ENCODE peak calls at places on chromosomes 12 and 14, in six cellular contexts. Z is occipital lobe, Y is HTR-8/SVneo, I is LoVo, B is fibroblast of mammary gland, C is foreskin fibroblast. X is an unnamed sample.

GRCh38 chr14:99231850-99232401 is 40.1 kb downstream of the BCL11B start:
- DNase-seq in Z (no peak), Y (peak; percentile 23), I (no peak), B (no peak), C (no peak), X (no peak)

GRCh38 chr14:58697266-58697926 is 59.6 kb downstream of the DACT1 start:
- DNase-seq in Z (no peak), Y (no peak), I (no peak), B (no peak), C (no peak), X (no peak)

GRCh38 chr12:45469902-45470301 is 254.0 kb downstream of the ANO6 start:
- DNase-seq in Z (no peak), Y (no peak), I (no peak), B (no peak), C (no peak), X (no peak)

GRCh38 chr12:90858261-90858660 is 96.7 kb downstream of the CCER1 start:
- DNase-seq in Z (no peak), Y (no peak), I (peak; percentile 26), B (no peak), C (no peak), X (no peak)

GRCh38 chr12:49809369-49810158 is 18.6 kb downstream of the NCKAP5L start:
- DNase-seq in Z (no peak), Y (no peak), I (no peak), B (no peak), C (no peak), X (peak; percentile 86)

GRCh38 chr12:1812650-1813302 is 7.6 kb upstream of the LRTM2 start:
- DNase-seq in Z (no peak), Y (peak; percentile 73), I (no peak), B (peak; percentile 39), C (no peak), X (no peak)

GRCh38 chr12:93699271-93700141 is 22.3 kb downstream of the CRADD start:
- DNase-seq in Z (no peak), Y (no peak), I (no peak), B (peak; percentile 65), C (peak; percentile 24), X (no peak)

GRCh38 chr12:65822732-65823480 is 1.4 kb upstream of the HMGA2 start:
- DNase-seq in Z (no peak), Y (peak; percentile 8), I (peak; percentile 76), B (peak; percentile 75), C (peak; percentile 75), X (no peak)

GRCh38 chr14:31834616-31835015 is 242.5 kb upstream of the ARHGAP5 start:
- DNase-seq in Z (no peak), Y (no peak), I (no peak), B (peak; percentile 57), C (no peak), X (no peak)

GRCh38 chr12:68290126-68290525 is 36.7 kb upstream of the IL22 start:
- DNase-seq in Z (no peak), Y (no peak), I (no peak), B (no peak), C (no peak), X (no peak)

GRCh38 chr12:114698566-114699163 is 14.7 kb upstream of the TBX3 start:
- DNase-seq in Z (no peak), Y (no peak), I (no peak), B (no peak), C (no peak), X (no peak)

GRCh38 chr12:131675126-131676080 is 35.5 kb upstream of the SFSWAP start:
- DNase-seq in Z (no peak), Y (no peak), I (no peak), B (no peak), C (no peak), X (no peak)

GRCh38 chr12:109741970-109742372 is 28.3 kb downstream of the FAM222A start:
- DNase-seq in Z (no peak), Y (no peak), I (no peak), B (no peak), C (no peak), X (no peak)

GRCh38 chr12:57838594-57839302 is 7.8 kb downstream of the CTDSP2 start:
- DNase-seq in Z (no peak), Y (no peak), I (no peak), B (peak; percentile 60), C (no peak), X (no peak)

GRCh38 chr12:55982319-55982936 is 8.6 kb downstream of the RAB5B start:
- DNase-seq in Z (no peak), Y (no peak), I (no peak), B (no peak), C (no peak), X (no peak)

GRCh38 chr12:16568873-16569272 is 37.1 kb downstream of the LMO3 start:
- DNase-seq in Z (no peak), Y (no peak), I (no peak), B (no peak), C (no peak), X (no peak)

GRCh38 chr12:38771871-38772270 is 133.5 kb downstream of the CPNE8 start:
- DNase-seq in Z (no peak), Y (no peak), I (no peak), B (no peak), C (no peak), X (no peak)

GRCh38 chr12:70828391-70828790 is 92.1 kb downstream of the PTPRR start:
- DNase-seq in Z (no peak), Y (no peak), I (no peak), B (peak; percentile 76), C (peak; percentile 46), X (no peak)